ENCODE peak calls at places on chromosomes 5 and 9, in four cellular contexts. P is right cardiac atrium, F is neural progenitor cell, S is heart left ventricle. B is an unnamed sample.

GRCh38 chr9:2524601-2525000 is 97.0 kb upstream of the VLDLR start:
- DNase-seq in P (no peak), F (no peak), S (no peak), B (no peak)

GRCh38 chr9:81182421-81182820 is 506.9 kb downstream of the TLE1 start:
- DNase-seq in P (no peak), F (no peak), S (no peak), B (no peak)

GRCh38 chr5:148805323-148806290 is 20.8 kb upstream of the ADRB2 start:
- DNase-seq in P (peak; percentile 37), F (no peak), S (peak; percentile 81), B (no peak)

GRCh38 chr5:150342583-150342982 is 14.9 kb upstream of the TCOF1 start:
- DNase-seq in P (no peak), F (no peak), S (no peak), B (no peak)

GRCh38 chr9:114779352-114779845 is 26.4 kb downstream of the TNFSF15 start:
- DNase-seq in P (peak; percentile 67), F (no peak), S (no peak), B (peak; percentile 75)

GRCh38 chr9:109085510-109085909 is 34.2 kb downstream of the TMEM245 start:
- DNase-seq in P (no peak), F (no peak), S (no peak), B (no peak)

GRCh38 chr5:24226492-24226891 is 418.3 kb downstream of the CDH10 start:
- DNase-seq in P (no peak), F (no peak), S (peak; percentile 43), B (no peak)

GRCh38 chr5:107269678-107270077 is 401.1 kb downstream of the EFNA5 start:
- DNase-seq in P (no peak), F (no peak), S (no peak), B (no peak)

GRCh38 chr5:151222769-151223446 is 984 bp downstream of the CCDC69 start:
- DNase-seq in P (peak; percentile 65), F (no peak), S (peak; percentile 76), B (peak; percentile 75)

GRCh38 chr5:142826741-142827492 is 56.7 kb downstream of the ARHGAP26 start:
- DNase-seq in P (no peak), F (no peak), S (no peak), B (no peak)
- H3K4me1 ChIP-seq in P (peaks cover 33% of the 10 kb centered on the region), F (peaks cover 22% of the 10 kb centered on the region), S (peaks cover 92% of the 10 kb centered on the region), B (peaks cover 95% of the 10 kb centered on the region)

GRCh38 chr9:111411266-111411665 is 72.9 kb downstream of the ECPAS start:
- DNase-seq in P (no peak), F (no peak), S (no peak), B (no peak)

GRCh38 chr9:111414406-111414805 is 69.8 kb downstream of the ECPAS start:
- DNase-seq in P (no peak), F (no peak), S (no peak), B (no peak)

GRCh38 chr9:111412280-111412679 is 71.9 kb downstream of the ECPAS start:
- DNase-seq in P (no peak), F (no peak), S (no peak), B (no peak)

GRCh38 chr9:111413996-111414395 is 70.2 kb downstream of the ECPAS start:
- DNase-seq in P (no peak), F (no peak), S (no peak), B (no peak)
- H3K27ac ChIP-seq in P (no peak overlapping the region), F (no peak overlapping the region), S (no peak overlapping the region), B (no peak overlapping the region)

DNA sequence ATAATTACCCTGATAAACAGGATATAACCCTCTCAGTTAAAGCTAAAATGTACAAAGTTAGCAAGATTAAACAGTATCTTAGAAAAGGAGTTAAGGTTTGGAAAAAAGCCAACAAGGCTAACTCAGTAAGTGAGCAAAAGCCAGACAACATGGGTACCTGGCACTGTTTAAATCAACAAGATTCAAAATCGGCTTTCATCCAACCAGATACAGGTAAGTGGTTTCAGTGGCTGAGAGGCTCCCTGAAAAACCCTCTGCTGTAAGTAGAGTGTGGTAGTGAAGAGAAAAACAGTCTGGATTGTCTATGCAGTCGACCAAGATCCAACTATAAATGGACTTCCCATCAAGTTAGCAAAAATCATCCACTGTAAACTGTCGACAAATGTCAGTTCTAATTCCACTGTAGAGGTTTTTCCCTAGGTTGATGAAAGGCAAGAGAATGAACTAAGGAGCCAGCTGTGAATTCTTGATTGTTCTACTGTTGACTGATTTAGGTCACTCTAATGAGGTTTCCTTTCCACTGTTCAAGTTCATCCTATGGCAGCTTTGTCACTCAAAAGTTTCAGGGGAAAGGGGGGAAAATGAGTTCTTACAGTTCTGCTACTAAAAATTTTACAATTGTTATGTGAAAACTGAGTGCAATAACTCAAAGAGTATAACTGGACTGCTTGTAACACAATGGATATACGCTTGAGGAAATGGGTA is 27.3 kb downstream of the ETF1 start:
- DNase-seq in P (no peak), F (no peak), S (no peak), B (no peak)
- H3K4me1 ChIP-seq in P (no peaks in the 10 kb centered on the region), F (peaks cover 2% of the 10 kb centered on the region), S (peaks cover 5% of the 10 kb centered on the region), B (peaks cover 3% of the 10 kb centered on the region)

GRCh38 chr5:56986631-56986957 is 34.7 kb upstream of the MIER3 start:
- DNase-seq in P (no peak), F (no peak), S (no peak), B (no peak)
- H3K27ac ChIP-seq in P (no peak overlapping the region), F (no peak overlapping the region), S (no peak overlapping the region), B (no peak overlapping the region)

DNA sequence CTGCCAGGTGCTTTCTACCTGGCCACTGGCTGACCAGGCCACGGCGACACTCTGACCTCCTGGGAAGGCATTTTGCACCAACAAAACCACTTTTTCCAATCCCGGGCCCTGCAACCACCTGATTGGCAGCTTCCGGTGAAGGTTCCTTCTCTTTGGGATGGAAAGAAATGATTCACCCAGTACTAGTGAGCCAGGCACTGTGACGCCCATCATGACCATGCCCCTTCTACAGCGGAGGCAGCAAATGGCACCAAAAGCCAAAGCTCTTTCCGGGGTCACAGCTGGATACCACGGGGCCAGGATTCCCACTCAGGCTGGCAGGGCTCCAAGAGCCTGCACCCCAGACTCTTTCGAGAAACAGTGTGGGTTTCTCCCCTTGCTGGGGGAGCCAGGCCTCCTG is 4.7 kb downstream of the NOTCH1 start:
- DNase-seq in P (no peak), F (no peak), S (no peak), B (no peak)
- H3K4me1 ChIP-seq in P (peaks cover 11% of the 10 kb centered on the region), F (peaks cover 35% of the 10 kb centered on the region), S (peaks cover 82% of the 10 kb centered on the region), B (no peaks in the 10 kb centered on the region)

DNA sequence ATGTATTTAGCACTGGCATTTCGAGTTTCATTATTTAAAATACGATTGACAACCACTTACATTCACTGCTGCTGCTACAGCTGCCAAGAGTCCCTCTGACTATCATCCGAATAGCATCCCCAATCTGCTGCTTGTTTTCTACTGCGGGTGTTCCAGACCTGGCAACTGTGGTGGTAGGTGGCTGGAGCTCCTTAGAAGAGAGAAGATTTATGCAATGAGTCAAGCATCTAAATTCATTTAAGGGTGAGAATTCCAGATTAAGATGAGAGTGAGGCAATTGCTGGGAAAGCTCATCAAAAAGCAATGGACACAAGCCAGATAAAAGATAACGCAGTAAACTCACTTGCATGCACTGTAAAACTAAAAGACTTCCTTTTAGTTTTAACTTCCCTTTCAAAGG is 3.9 kb downstream of the PLK2 start:
- DNase-seq in P (peak; percentile 19), F (no peak), S (peak; percentile 27), B (no peak)
- H3K27ac ChIP-seq in P (no peak overlapping the region), F (no peak overlapping the region), S (no peak overlapping the region), B (peak overlapping the region; percentile 14)

GRCh38 chr5:10633271-10634049 is 69.6 kb downstream of the ANKRD33B start:
- DNase-seq in P (no peak), F (no peak), S (no peak), B (no peak)

GRCh38 chr5:10631597-10631996 is 67.7 kb downstream of the ANKRD33B start:
- DNase-seq in P (no peak), F (no peak), S (no peak), B (no peak)

GRCh38 chr5:10630126-10630525 is 66.3 kb downstream of the ANKRD33B start:
- DNase-seq in P (no peak), F (no peak), S (no peak), B (no peak)

GRCh38 chr5:10634056-10634455 is 70.2 kb downstream of the ANKRD33B start:
- DNase-seq in P (no peak), F (no peak), S (no peak), B (no peak)

DNA sequence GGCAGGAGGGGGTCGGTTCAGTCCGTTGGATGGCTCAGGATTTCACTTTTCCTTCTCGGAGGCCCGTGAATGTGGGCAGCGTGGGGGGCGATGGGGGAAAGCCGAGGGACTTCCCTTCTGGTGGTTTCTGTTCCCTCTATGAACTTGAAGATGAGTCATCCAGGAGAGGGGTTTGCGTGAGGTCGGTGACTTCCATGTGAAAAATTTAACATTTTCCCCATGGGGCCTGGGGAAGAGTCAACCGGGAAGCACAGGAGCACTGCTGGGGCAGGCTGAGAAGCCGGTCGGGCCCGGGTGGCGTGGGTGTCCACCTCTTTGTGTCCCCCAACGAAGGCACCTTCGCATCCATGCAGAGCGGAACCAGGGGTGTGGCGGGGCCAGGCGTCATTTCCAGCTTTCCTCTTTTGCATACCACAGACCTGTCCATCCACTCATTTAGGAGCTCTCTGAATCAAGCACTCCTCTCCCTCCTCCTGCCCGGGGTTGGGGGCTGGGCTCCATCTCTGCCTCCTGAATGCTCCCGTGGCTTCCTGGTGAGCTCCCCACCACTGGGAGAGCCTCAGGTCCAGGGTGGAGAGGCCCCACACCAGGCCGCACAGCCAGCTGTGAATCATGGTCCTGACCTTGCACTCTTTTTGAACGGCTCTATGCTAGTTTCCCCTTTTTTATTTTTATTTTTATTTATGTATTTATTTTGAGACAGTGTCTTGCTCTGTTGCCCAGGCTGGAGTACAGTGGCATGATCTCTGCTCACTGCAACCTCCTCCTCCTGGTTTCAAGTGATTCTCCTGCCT is 68.4 kb downstream of the ANKRD33B start:
- DNase-seq in P (no peak), F (no peak), S (no peak), B (no peak)
- H3K4me1 ChIP-seq in P (peaks cover under 1% of the 10 kb centered on the region), F (peaks cover 11% of the 10 kb centered on the region), S (peaks cover 14% of the 10 kb centered on the region), B (no peaks in the 10 kb centered on the region)

B was measured in right atrium auricular region.